ENCODE peak calls at places on chromosomes 2 and 18, in six cellular contexts. K is A673, N is astrocyte of the cerebellum, P is epithelial cell of prostate, D is mesothelial cell of epicardium, F is progenitor cell of endocrine pancreas. R is an unnamed sample.

GRCh38 chr2:159402790-159403189 is 116.3 kb upstream of the WDSUB1 start:
- DNase-seq in P (no peak), N (no peak), F (no peak), D (no peak), K (no peak), R (no peak)

GRCh38 chr2:149507933-149508332 is 79.6 kb downstream of the MMADHC start:
- DNase-seq in P (no peak), F (no peak), N (no peak), D (no peak), K (no peak), R (no peak)

GRCh38 chr2:73862987-73863386 is 29.8 kb upstream of the ACTG2 start:
- DNase-seq in F (no peak), K (no peak), D (no peak), P (no peak), N (no peak), R (no peak)

GRCh38 chr2:217928324-217929293 is 74.2 kb downstream of the TNS1 start:
- DNase-seq in K (no peak), D (no peak), F (no peak), N (no peak), P (no peak), R (no peak)

GRCh38 chr2:48398285-48399135 is 131.4 kb upstream of the STON1 start:
- DNase-seq in P (no peak), K (peak; percentile 44), D (no peak), N (no peak), F (no peak), R (peak; percentile 34)

GRCh38 chr2:102504833-102505232 is 31.8 kb downstream of the SLC9A4 start:
- DNase-seq in F (no peak), D (no peak), N (no peak), K (no peak), P (no peak), R (no peak)

GRCh38 chr18:13137939-13138821 is 80.4 kb upstream of the LDLRAD4 start:
- DNase-seq in N (no peak), K (no peak), P (no peak), D (no peak), F (no peak), R (peak; percentile 95)

GRCh38 chr2:149399934-149400615 is 69.7 kb downstream of the LYPD6 start:
- DNase-seq in F (no peak), N (no peak), D (no peak), P (no peak), K (no peak), R (no peak)

GRCh38 chr18:71398530-71398929 is 1109.7 kb downstream of the SOCS6 start:
- DNase-seq in P (no peak), K (peak; percentile 67), N (peak; percentile 19), D (no peak), F (peak; percentile 30), R (no peak)

GRCh38 chr2:29834624-29835023 is 86.8 kb downstream of the ALK start:
- DNase-seq in K (no peak), P (no peak), F (no peak), N (peak; percentile 29), D (no peak), R (no peak)

GRCh38 chr2:237714690-237715458 is 83.7 kb upstream of the RBM44 start:
- DNase-seq in N (peak; percentile 79), D (no peak), F (no peak), P (no peak), K (no peak), R (no peak)

GRCh38 chr2:190999058-190999457 is 14.9 kb downstream of the STAT1 start:
- DNase-seq in D (no peak), P (no peak), F (no peak), K (no peak), N (no peak), R (no peak)

GRCh38 chr18:79889569-79889968 is 61.9 kb downstream of the SLC66A2 start:
- DNase-seq in N (no peak), P (no peak), F (no peak), D (no peak), K (no peak), R (no peak)

GRCh38 chr18:46623541-46623940 is 33.5 kb downstream of the LOXHD1 start:
- DNase-seq in K (peak; percentile 64), F (no peak), P (no peak), D (no peak), N (no peak), R (peak; percentile 11)

GRCh38 chr2:7992612-7993596 is 689.0 kb upstream of the ID2 start:
- DNase-seq in K (no peak), F (no peak), P (no peak), D (no peak), N (no peak), R (no peak)

GRCh38 chr18:51039138-51040112 is 9.4 kb downstream of the SMAD4 start:
- DNase-seq in N (no peak), P (no peak), F (no peak), K (peak; percentile 11), D (no peak), R (no peak)

GRCh38 chr2:193743089-193743488 is 1548.4 kb upstream of the TMEFF2 start:
- DNase-seq in K (no peak), D (no peak), P (no peak), F (no peak), N (no peak), R (no peak)

GRCh38 chr18:79748321-79749157 is 49.2 kb upstream of the KCNG2 start:
- DNase-seq in K (no peak), N (no peak), D (no peak), P (no peak), F (no peak), R (no peak)

GRCh38 chr2:60873381-60873780 is 8.0 kb upstream of the REL start:
- DNase-seq in P (no peak), F (no peak), D (no peak), N (no peak), K (no peak), R (no peak)

GRCh38 chr2:152729844-152730243 is 11.4 kb downstream of the ARL6IP6 start:
- DNase-seq in N (no peak), K (no peak), D (no peak), P (no peak), F (no peak), R (peak; percentile 23)

GRCh38 chr2:148674063-148675020 is 29.8 kb downstream of the EPC2 start:
- DNase-seq in P (no peak), N (no peak), F (no peak), D (no peak), K (no peak), R (peak; percentile 9)

R was measured in AML-193.